ENCODE peak calls at places on chromosomes 6 and 20, in ten cellular contexts. One of them, this sample, is unnamed.

GRCh38 chr20:63553251-63553932 is 567 bp upstream of the FNDC11 start:
- DNase-seq in fibroblast of mammary gland: peak
- DNase-seq in progenitor cell of endocrine pancreas: peak
- DNase-seq in PC-9: peak
- DNase-seq in coronary artery: peak
- DNase-seq in osteocyte: peak
- DNase-seq in adrenal gland: peak
- DNase-seq in brain microvascular endothelial cell: peak
- DNase-seq in cardiac muscle cell: peak
- DNase-seq in GM12865: peak
- DNase-seq in this sample: peak

GRCh38 chr20:14477125-14477524 is 139.7 kb upstream of the FLRT3 start:
- DNase-seq in brain microvascular endothelial cell: peak
- DNase-seq in PC-9: no peak
- DNase-seq in fibroblast of mammary gland: peak
- DNase-seq in coronary artery: no peak
- DNase-seq in progenitor cell of endocrine pancreas: no peak
- DNase-seq in osteocyte: no peak
- DNase-seq in adrenal gland: no peak
- DNase-seq in cardiac muscle cell: no peak
- DNase-seq in GM12865: no peak
- DNase-seq in this sample: no peak

GRCh38 chr6:166489301-166490155 is 97.0 kb downstream of the RAMACL start:
- DNase-seq in fibroblast of mammary gland: no peak
- DNase-seq in cardiac muscle cell: no peak
- DNase-seq in PC-9: no peak
- DNase-seq in brain microvascular endothelial cell: no peak
- DNase-seq in progenitor cell of endocrine pancreas: no peak
- DNase-seq in osteocyte: no peak
- DNase-seq in GM12865: no peak
- DNase-seq in coronary artery: no peak
- DNase-seq in adrenal gland: no peak
- DNase-seq in this sample: no peak

GRCh38 chr6:14915888-14916832 is 329.7 kb upstream of the JARID2 start:
- DNase-seq in osteocyte: no peak
- DNase-seq in progenitor cell of endocrine pancreas: no peak
- DNase-seq in fibroblast of mammary gland: no peak
- DNase-seq in cardiac muscle cell: no peak
- DNase-seq in brain microvascular endothelial cell: no peak
- DNase-seq in adrenal gland: no peak
- DNase-seq in PC-9: no peak
- DNase-seq in coronary artery: no peak
- DNase-seq in GM12865: no peak
- DNase-seq in this sample: no peak

GRCh38 chr6:133306876-133307275 is 65.7 kb downstream of the EYA4 start:
- DNase-seq in cardiac muscle cell: no peak
- DNase-seq in fibroblast of mammary gland: no peak
- DNase-seq in adrenal gland: no peak
- DNase-seq in brain microvascular endothelial cell: no peak
- DNase-seq in GM12865: no peak
- DNase-seq in progenitor cell of endocrine pancreas: no peak
- DNase-seq in osteocyte: no peak
- DNase-seq in coronary artery: no peak
- DNase-seq in PC-9: no peak
- DNase-seq in this sample: no peak

GRCh38 chr20:44963325-44964215 is 2.7 kb upstream of the STK4 start:
- DNase-seq in progenitor cell of endocrine pancreas: no peak
- DNase-seq in coronary artery: no peak
- DNase-seq in GM12865: peak
- DNase-seq in PC-9: no peak
- DNase-seq in brain microvascular endothelial cell: no peak
- DNase-seq in osteocyte: no peak
- DNase-seq in cardiac muscle cell: no peak
- DNase-seq in adrenal gland: no peak
- DNase-seq in fibroblast of mammary gland: no peak
- DNase-seq in this sample: no peak

GRCh38 chr20:51327251-51327841 is 215.2 kb downstream of the NFATC2 start:
- DNase-seq in adrenal gland: no peak
- DNase-seq in brain microvascular endothelial cell: peak
- DNase-seq in progenitor cell of endocrine pancreas: no peak
- DNase-seq in PC-9: no peak
- DNase-seq in coronary artery: peak
- DNase-seq in fibroblast of mammary gland: peak
- DNase-seq in GM12865: no peak
- DNase-seq in cardiac muscle cell: no peak
- DNase-seq in osteocyte: no peak
- DNase-seq in this sample: no peak

GRCh38 chr6:83252717-83253116 is 59.6 kb downstream of the RWDD2A start:
- DNase-seq in osteocyte: no peak
- DNase-seq in PC-9: peak
- DNase-seq in progenitor cell of endocrine pancreas: no peak
- DNase-seq in cardiac muscle cell: no peak
- DNase-seq in adrenal gland: no peak
- DNase-seq in coronary artery: no peak
- DNase-seq in brain microvascular endothelial cell: peak
- DNase-seq in GM12865: no peak
- DNase-seq in fibroblast of mammary gland: peak
- DNase-seq in this sample: no peak

GRCh38 chr20:34559311-34560140 is 1.0 kb downstream of the MAP1LC3A start:
- DNase-seq in adrenal gland: peak
- DNase-seq in PC-9: no peak
- DNase-seq in GM12865: no peak
- DNase-seq in progenitor cell of endocrine pancreas: no peak
- DNase-seq in coronary artery: no peak
- DNase-seq in osteocyte: no peak
- DNase-seq in fibroblast of mammary gland: no peak
- DNase-seq in brain microvascular endothelial cell: no peak
- DNase-seq in cardiac muscle cell: no peak
- DNase-seq in this sample: no peak

GRCh38 chr20:18019068-18019467 is 38.6 kb downstream of the OVOL2 start:
- DNase-seq in adrenal gland: no peak
- DNase-seq in cardiac muscle cell: no peak
- DNase-seq in PC-9: no peak
- DNase-seq in brain microvascular endothelial cell: peak
- DNase-seq in osteocyte: no peak
- DNase-seq in fibroblast of mammary gland: peak
- DNase-seq in progenitor cell of endocrine pancreas: no peak
- DNase-seq in GM12865: peak
- DNase-seq in coronary artery: no peak
- DNase-seq in this sample: no peak

GRCh38 chr6:51360287-51360686 is 541.6 kb downstream of the TFAP2B start:
- DNase-seq in progenitor cell of endocrine pancreas: no peak
- DNase-seq in coronary artery: no peak
- DNase-seq in osteocyte: no peak
- DNase-seq in adrenal gland: no peak
- DNase-seq in brain microvascular endothelial cell: no peak
- DNase-seq in fibroblast of mammary gland: no peak
- DNase-seq in GM12865: no peak
- DNase-seq in PC-9: no peak
- DNase-seq in cardiac muscle cell: no peak
- DNase-seq in this sample: no peak

GRCh38 chr6:41719796-41720620 is 15.4 kb downstream of the TFEB start:
- DNase-seq in coronary artery: no peak
- DNase-seq in fibroblast of mammary gland: no peak
- DNase-seq in PC-9: no peak
- DNase-seq in osteocyte: no peak
- DNase-seq in progenitor cell of endocrine pancreas: no peak
- DNase-seq in cardiac muscle cell: no peak
- DNase-seq in GM12865: peak
- DNase-seq in adrenal gland: no peak
- DNase-seq in brain microvascular endothelial cell: no peak
- DNase-seq in this sample: no peak

GRCh38 chr20:62827323-62828050 is 10.6 kb downstream of the COL9A3 start:
- DNase-seq in coronary artery: no peak
- DNase-seq in cardiac muscle cell: no peak
- DNase-seq in progenitor cell of endocrine pancreas: no peak
- DNase-seq in fibroblast of mammary gland: no peak
- DNase-seq in osteocyte: no peak
- DNase-seq in GM12865: no peak
- DNase-seq in brain microvascular endothelial cell: no peak
- DNase-seq in adrenal gland: no peak
- DNase-seq in PC-9: no peak
- DNase-seq in this sample: no peak

GRCh38 chr6:446418-447366 is 55.1 kb downstream of the IRF4 start:
- DNase-seq in progenitor cell of endocrine pancreas: no peak
- DNase-seq in fibroblast of mammary gland: no peak
- DNase-seq in GM12865: no peak
- DNase-seq in cardiac muscle cell: no peak
- DNase-seq in osteocyte: no peak
- DNase-seq in adrenal gland: no peak
- DNase-seq in brain microvascular endothelial cell: no peak
- DNase-seq in PC-9: no peak
- DNase-seq in coronary artery: peak
- DNase-seq in this sample: no peak

GRCh38 chr6:12403946-12404647 is 113.9 kb downstream of the EDN1 start:
- DNase-seq in GM12865: no peak
- DNase-seq in coronary artery: no peak
- DNase-seq in brain microvascular endothelial cell: no peak
- DNase-seq in adrenal gland: no peak
- DNase-seq in osteocyte: no peak
- DNase-seq in PC-9: no peak
- DNase-seq in fibroblast of mammary gland: peak
- DNase-seq in progenitor cell of endocrine pancreas: no peak
- DNase-seq in cardiac muscle cell: no peak
- DNase-seq in this sample: no peak

GRCh38 chr6:104281370-104281769 is 578.3 kb downstream of the HACE1 start:
- DNase-seq in adrenal gland: no peak
- DNase-seq in brain microvascular endothelial cell: no peak
- DNase-seq in coronary artery: no peak
- DNase-seq in GM12865: peak
- DNase-seq in PC-9: no peak
- DNase-seq in progenitor cell of endocrine pancreas: no peak
- DNase-seq in osteocyte: no peak
- DNase-seq in fibroblast of mammary gland: no peak
- DNase-seq in cardiac muscle cell: no peak
- DNase-seq in this sample: no peak

GRCh38 chr6:53465732-53466131 is 79.2 kb downstream of the GCLC start:
- DNase-seq in GM12865: no peak
- DNase-seq in coronary artery: no peak
- DNase-seq in progenitor cell of endocrine pancreas: no peak
- DNase-seq in PC-9: no peak
- DNase-seq in adrenal gland: peak
- DNase-seq in osteocyte: no peak
- DNase-seq in fibroblast of mammary gland: peak
- DNase-seq in brain microvascular endothelial cell: no peak
- DNase-seq in cardiac muscle cell: no peak
- DNase-seq in this sample: no peak

GRCh38 chr6:28838289-28838633 is 85.5 kb downstream of the TRIM27 start:
- DNase-seq in fibroblast of mammary gland: peak
- DNase-seq in cardiac muscle cell: peak
- DNase-seq in brain microvascular endothelial cell: peak
- DNase-seq in adrenal gland: peak
- DNase-seq in GM12865: peak
- DNase-seq in PC-9: peak
- DNase-seq in osteocyte: no peak
- DNase-seq in progenitor cell of endocrine pancreas: peak
- DNase-seq in coronary artery: no peak
- DNase-seq in this sample: no peak

GRCh38 chr6:49366539-49366938 is 96.5 kb downstream of the MMUT start:
- DNase-seq in brain microvascular endothelial cell: no peak
- DNase-seq in fibroblast of mammary gland: no peak
- DNase-seq in adrenal gland: no peak
- DNase-seq in coronary artery: no peak
- DNase-seq in cardiac muscle cell: no peak
- DNase-seq in GM12865: no peak
- DNase-seq in osteocyte: no peak
- DNase-seq in progenitor cell of endocrine pancreas: no peak
- DNase-seq in PC-9: no peak
- DNase-seq in this sample: no peak

GRCh38 chr6:81713205-81713604 is 39.3 kb downstream of the TENT5A start:
- DNase-seq in progenitor cell of endocrine pancreas: no peak
- DNase-seq in coronary artery: no peak
- DNase-seq in adrenal gland: no peak
- DNase-seq in cardiac muscle cell: no peak
- DNase-seq in osteocyte: no peak
- DNase-seq in brain microvascular endothelial cell: no peak
- DNase-seq in PC-9: no peak
- DNase-seq in GM12865: no peak
- DNase-seq in fibroblast of mammary gland: no peak
- DNase-seq in this sample: no peak
- TF ChIP-seq CTCF in progenitor cell of endocrine pancreas: no peak
- TF ChIP-seq CTCF in coronary artery: no peak
- TF ChIP-seq CTCF in adrenal gland: no peak
- TF ChIP-seq CTCF in cardiac muscle cell: no peak
- TF ChIP-seq CTCF in osteocyte: no peak
- TF ChIP-seq CTCF in brain microvascular endothelial cell: no peak
- TF ChIP-seq CTCF in PC-9: no peak
- TF ChIP-seq CTCF in GM12865: no peak
- TF ChIP-seq CTCF in fibroblast of mammary gland: no peak
- TF ChIP-seq CTCF in this sample: no peak

GRCh38 chr6:132259070-132259469 is 142.2 kb downstream of the MOXD1 start:
- DNase-seq in fibroblast of mammary gland: peak
- DNase-seq in GM12865: no peak
- DNase-seq in progenitor cell of endocrine pancreas: no peak
- DNase-seq in cardiac muscle cell: no peak
- DNase-seq in PC-9: no peak
- DNase-seq in coronary artery: no peak
- DNase-seq in adrenal gland: no peak
- DNase-seq in osteocyte: no peak
- DNase-seq in brain microvascular endothelial cell: peak
- DNase-seq in this sample: no peak
- TF ChIP-seq CTCF in fibroblast of mammary gland: peak
- TF ChIP-seq CTCF in GM12865: no peak
- TF ChIP-seq CTCF in progenitor cell of endocrine pancreas: peak
- TF ChIP-seq CTCF in cardiac muscle cell: peak
- TF ChIP-seq CTCF in PC-9: peak
- TF ChIP-seq CTCF in coronary artery: no peak
- TF ChIP-seq CTCF in adrenal gland: no peak
- TF ChIP-seq CTCF in osteocyte: peak
- TF ChIP-seq CTCF in brain microvascular endothelial cell: peak
- TF ChIP-seq CTCF in this sample: peak

DNA sequence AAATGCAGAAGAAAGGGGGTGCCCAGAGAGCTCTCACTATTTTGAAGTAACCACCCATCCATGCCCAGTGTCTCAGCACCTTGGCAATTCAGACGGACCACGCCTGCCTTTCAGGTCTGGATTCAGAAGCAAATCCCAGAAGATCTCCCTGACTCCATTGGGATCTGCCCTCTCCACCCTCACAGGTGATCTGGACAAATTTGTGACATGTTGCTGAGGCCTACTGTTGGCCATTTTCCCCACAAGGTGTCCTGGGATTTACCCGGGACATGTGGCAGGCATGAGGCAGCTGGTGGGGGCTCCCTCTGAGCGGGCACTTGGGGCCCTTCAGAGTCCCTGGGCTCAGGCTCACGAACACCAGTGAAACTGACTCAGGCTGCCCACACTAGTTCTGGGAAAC is 51.9 kb upstream of the IYD start:
- DNase-seq in brain microvascular endothelial cell: no peak
- DNase-seq in coronary artery: no peak
- DNase-seq in cardiac muscle cell: no peak
- DNase-seq in PC-9: no peak
- DNase-seq in fibroblast of mammary gland: no peak
- DNase-seq in osteocyte: no peak
- DNase-seq in progenitor cell of endocrine pancreas: no peak
- DNase-seq in adrenal gland: no peak
- DNase-seq in GM12865: no peak
- DNase-seq in this sample: no peak
- TF ChIP-seq CTCF in brain microvascular endothelial cell: no peak
- TF ChIP-seq CTCF in coronary artery: no peak
- TF ChIP-seq CTCF in cardiac muscle cell: no peak
- TF ChIP-seq CTCF in PC-9: no peak
- TF ChIP-seq CTCF in fibroblast of mammary gland: no peak
- TF ChIP-seq CTCF in osteocyte: no peak
- TF ChIP-seq CTCF in progenitor cell of endocrine pancreas: no peak
- TF ChIP-seq CTCF in adrenal gland: no peak
- TF ChIP-seq CTCF in GM12865: no peak
- TF ChIP-seq CTCF in this sample: no peak

GRCh38 chr6:10414766-10415592 is at the start of gene TFAP2A:
- DNase-seq in cardiac muscle cell: no peak
- DNase-seq in osteocyte: no peak
- DNase-seq in coronary artery: no peak
- DNase-seq in brain microvascular endothelial cell: peak
- DNase-seq in PC-9: peak
- DNase-seq in fibroblast of mammary gland: peak
- DNase-seq in GM12865: no peak
- DNase-seq in progenitor cell of endocrine pancreas: no peak
- DNase-seq in adrenal gland: no peak
- DNase-seq in this sample: no peak
- TF ChIP-seq CTCF in cardiac muscle cell: peak
- TF ChIP-seq CTCF in osteocyte: peak
- TF ChIP-seq CTCF in coronary artery: no peak
- TF ChIP-seq CTCF in brain microvascular endothelial cell: peak
- TF ChIP-seq CTCF in PC-9: peak
- TF ChIP-seq CTCF in fibroblast of mammary gland: no peak
- TF ChIP-seq CTCF in GM12865: no peak
- TF ChIP-seq CTCF in progenitor cell of endocrine pancreas: peak
- TF ChIP-seq CTCF in adrenal gland: no peak
- TF ChIP-seq CTCF in this sample: no peak

This sample was measured in D721Med.